ENCODE peak calls at places on chromosomes 7 and 10, in seven cellular contexts. G is adrenal gland, P is Panc1, M is mesendoderm, O is A549, I is tibial artery, Q is right cardiac atrium. K is an unnamed sample. For H3K4me1, the result is how much of the 10 kb centered on the place peaks cover.

GRCh38 chr7:158274404-158274811 is 313.2 kb downstream of the PTPRN2 start:
- DNase-seq in G (no peak), P (no peak), M (no peak), O (no peak), I (peak), Q (no peak), K (no peak)

GRCh38 chr7:23685770-23686169 is 5.8 kb downstream of the FAM221A start:
- DNase-seq in G (no peak), P (no peak), M (no peak), O (no peak), I (no peak), Q (no peak), K (no peak)

GRCh38 chr7:105003275-105003674 is 10.7 kb upstream of the KMT2E start:
- DNase-seq in G (no peak), P (no peak), M (no peak), O (no peak), I (peak), Q (no peak), K (no peak)

GRCh38 chr7:27167916-27168264 is 2.6 kb upstream of the HOXA9 start:
- DNase-seq in G (no peak), P (no peak), M (no peak), O (no peak), I (peak), Q (no peak), K (no peak)

GRCh38 chr10:52308251-52309031 is 5.6 kb upstream of the DKK1 start:
- DNase-seq in G (peak), P (peak), M (peak), O (peak), I (peak), Q (peak), K (peak)

GRCh38 chr7:124031919-124032318 is 948 bp downstream of the TMEM229A start:
- DNase-seq in G (no peak), P (no peak), M (peak), O (no peak), I (no peak), Q (no peak), K (no peak)

GRCh38 chr10:86708783-86709778 is 40.8 kb downstream of the LDB3 start:
- DNase-seq in G (no peak), P (no peak), M (no peak), O (no peak), I (no peak), Q (no peak), K (no peak)

GRCh38 chr10:123998197-123999141 is 94.9 kb downstream of the CHST15 start:
- DNase-seq in G (no peak), P (no peak), M (no peak), O (no peak), I (no peak), Q (no peak), K (no peak)

GRCh38 chr10:126013489-126014281 is 117.3 kb downstream of the FANK1 start:
- DNase-seq in G (no peak), P (peak), M (peak), O (peak), I (no peak), Q (no peak), K (no peak)

GRCh38 chr10:3395487-3395886 is 222.9 kb upstream of the PITRM1 start:
- DNase-seq in G (no peak), P (no peak), M (no peak), O (no peak), I (no peak), Q (no peak), K (no peak)

GRCh38 chr7:4882169-4882741 is 1.3 kb downstream of the RADIL start:
- DNase-seq in G (no peak), P (no peak), M (peak), O (no peak), I (peak), Q (peak), K (peak)

GRCh38 chr10:57964371-57964770 is 303.3 kb downstream of the IPMK start:
- DNase-seq in G (peak), P (no peak), M (no peak), O (no peak), I (no peak), Q (peak), K (no peak)

GRCh38 chr10:46020344-46020656 is 10.1 kb downstream of the NCOA4 start:
- DNase-seq in G (no peak), P (no peak), M (no peak), O (no peak), I (no peak), Q (no peak), K (no peak)

GRCh38 chr10:59991117-59991516 is 84.8 kb upstream of the CCDC6 start:
- DNase-seq in G (no peak), P (no peak), M (no peak), O (no peak), I (no peak), Q (no peak), K (no peak)

GRCh38 chr10:119755446-119755845 is 29.6 kb downstream of the INPP5F start:
- DNase-seq in G (no peak), P (no peak), M (no peak), O (no peak), I (no peak), Q (no peak), K (no peak)

GRCh38 chr7:151518781-151519044 is 982 bp downstream of the RHEB start:
- DNase-seq in G (no peak), P (no peak), M (peak), O (no peak), I (no peak), Q (no peak), K (peak)

GRCh38 chr7:139799586-139799985 is 21.8 kb upstream of the HIPK2 start:
- DNase-seq in G (no peak), P (no peak), M (no peak), O (no peak), I (no peak), Q (no peak), K (peak)

GRCh38 chr10:77036993-77037734 is 600.4 kb downstream of the KCNMA1 start:
- DNase-seq in G (no peak), P (peak), M (peak), O (no peak), I (no peak), Q (no peak), K (no peak)

GRCh38 chr10:82536668-82537067 is 661.7 kb downstream of the NRG3 start:
- DNase-seq in G (no peak), P (no peak), M (no peak), O (no peak), I (no peak), Q (no peak), K (no peak)

GRCh38 chr10:5283305-5284158 is 81.2 kb upstream of the UCN3 start:
- DNase-seq in G (peak), P (no peak), M (peak), O (peak), I (peak), Q (peak), K (peak)

GRCh38 chr10:99235872-99236626 is 397 bp upstream of the HPSE2 start:
- DNase-seq in G (no peak), P (no peak), M (peak), O (no peak), I (no peak), Q (no peak), K (no peak)

GRCh38 chr7:34133356-34133982 is 228.1 kb downstream of the BMPER start:
- DNase-seq in G (no peak), P (no peak), M (peak), O (peak), I (no peak), Q (no peak), K (no peak)

GRCh38 chr7:1668486-1668931 is 1.6 kb upstream of the ELFN1 start:
- DNase-seq in G (no peak), P (no peak), M (peak), O (peak), I (peak), Q (peak), K (no peak)

GRCh38 chr10:1572519-1573333 is 164.6 kb downstream of the ADARB2 start:
- DNase-seq in G (no peak), P (no peak), M (no peak), O (no peak), I (peak), Q (no peak), K (no peak)

GRCh38 chr7:83413831-83414230 is 235.1 kb downstream of the SEMA3E start:
- DNase-seq in G (no peak), P (no peak), M (no peak), O (no peak), I (no peak), Q (no peak), K (no peak)

GRCh38 chr10:117240730-117241529 is at the start of gene SLC18A2:
- DNase-seq in G (no peak), P (no peak), M (no peak), O (no peak), I (peak), Q (no peak), K (no peak)

GRCh38 chr7:2638224-2638991 is 6.6 kb downstream of the TTYH3 start:
- DNase-seq in G (peak), P (no peak), M (no peak), O (no peak), I (peak), Q (peak), K (no peak)

GRCh38 chr10:98423691-98424120 is 8.7 kb upstream of the PYROXD2 start:
- DNase-seq in G (no peak), P (no peak), M (peak), O (no peak), I (peak), Q (no peak), K (no peak)

GRCh38 chr7:157380416-157380815 is 43.6 kb downstream of the DNAJB6 start:
- DNase-seq in G (no peak), P (no peak), M (no peak), O (no peak), I (no peak), Q (no peak), K (no peak)

GRCh38 chr7:153934629-153935028 is 117.6 kb upstream of the DPP6 start:
- DNase-seq in G (no peak), P (no peak), M (no peak), O (no peak), I (no peak), Q (no peak), K (no peak)

GRCh38 chr10:121096617-121097431 is 245.7 kb downstream of the WDR11 start:
- DNase-seq in G (no peak), P (no peak), M (peak), O (no peak), I (no peak), Q (peak), K (peak)

GRCh38 chr10:97463363-97464132 is 17.6 kb downstream of the ZDHHC16 start:
- DNase-seq in G (peak), P (peak), M (peak), O (peak), I (no peak), Q (no peak), K (no peak)

GRCh38 chr7:114522081-114522480 is 107.5 kb downstream of the FOXP2 start:
- DNase-seq in G (no peak), P (no peak), M (no peak), O (no peak), I (no peak), Q (no peak), K (no peak)
- H3K4me1 ChIP-seq in G (under half), P (under half), M (under half), O (under half), I (under half), Q (under half), K (under half)

GRCh38 chr7:90761584-90761983 is 165.5 kb downstream of the CDK14 start:
- DNase-seq in G (no peak), P (no peak), M (no peak), O (no peak), I (no peak), Q (no peak), K (no peak)

GRCh38 chr7:90760892-90761291 is 164.8 kb downstream of the CDK14 start:
- DNase-seq in G (no peak), P (no peak), M (no peak), O (no peak), I (no peak), Q (no peak), K (no peak)

GRCh38 chr7:90759752-90760151 is 163.6 kb downstream of the CDK14 start:
- DNase-seq in G (no peak), P (no peak), M (no peak), O (no peak), I (no peak), Q (no peak), K (no peak)

GRCh38 chr7:90756366-90756765 is 160.2 kb downstream of the CDK14 start:
- DNase-seq in G (no peak), P (no peak), M (no peak), O (no peak), I (no peak), Q (no peak), K (no peak)

DNA sequence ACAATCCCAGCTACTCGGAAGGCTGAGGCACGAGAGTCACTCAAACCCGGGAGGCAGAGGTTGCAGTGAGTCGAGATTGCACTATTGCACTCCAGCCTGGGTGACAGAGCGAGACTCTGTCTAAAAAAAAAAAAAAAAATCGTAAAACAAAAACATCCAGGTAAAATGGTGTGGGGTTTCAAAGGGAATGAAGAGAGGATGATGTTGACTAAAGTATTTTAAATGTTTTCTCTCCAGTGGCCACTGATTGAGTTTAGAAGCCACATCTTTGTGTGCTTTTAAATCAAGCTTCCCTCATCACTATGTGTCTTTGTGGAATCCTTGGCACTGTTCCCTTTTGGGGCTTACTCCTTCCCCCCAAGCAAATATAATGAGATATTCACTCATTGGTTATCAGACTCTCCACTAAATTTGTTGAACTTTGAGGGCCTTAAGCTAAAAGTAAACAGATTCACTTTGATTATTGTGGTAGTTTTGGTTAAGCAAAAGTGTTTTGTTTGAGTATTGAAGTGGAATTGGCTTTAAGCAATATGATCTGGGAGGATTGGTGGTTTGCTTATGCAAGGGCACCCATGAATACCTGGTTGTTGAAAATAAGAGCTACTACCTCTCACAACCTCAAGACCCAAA is 162.9 kb downstream of the CDK14 start:
- DNase-seq in G (no peak), P (no peak), M (no peak), O (no peak), I (no peak), Q (no peak), K (no peak)
- H3K4me3 ChIP-seq in G (no peak), P (no peak), M (no peak), O (no peak), I (no peak), Q (no peak), K (no peak)

GRCh38 chr10:132538031-132538789 is 623 bp downstream of the INPP5A start:
- DNase-seq in G (peak), P (no peak), M (no peak), O (no peak), I (peak), Q (peak), K (no peak)

GRCh38 chr10:132538790-132539421 is 1.3 kb downstream of the INPP5A start:
- DNase-seq in G (no peak), P (no peak), M (no peak), O (no peak), I (peak), Q (peak), K (no peak)

GRCh38 chr10:132536241-132536963 is 1.2 kb upstream of the INPP5A start:
- DNase-seq in G (peak), P (no peak), M (no peak), O (no peak), I (peak), Q (peak), K (no peak)

GRCh38 chr10:132537713-132538020 is at the start of gene INPP5A:
- DNase-seq in G (no peak), P (no peak), M (no peak), O (no peak), I (no peak), Q (no peak), K (no peak)

DNA sequence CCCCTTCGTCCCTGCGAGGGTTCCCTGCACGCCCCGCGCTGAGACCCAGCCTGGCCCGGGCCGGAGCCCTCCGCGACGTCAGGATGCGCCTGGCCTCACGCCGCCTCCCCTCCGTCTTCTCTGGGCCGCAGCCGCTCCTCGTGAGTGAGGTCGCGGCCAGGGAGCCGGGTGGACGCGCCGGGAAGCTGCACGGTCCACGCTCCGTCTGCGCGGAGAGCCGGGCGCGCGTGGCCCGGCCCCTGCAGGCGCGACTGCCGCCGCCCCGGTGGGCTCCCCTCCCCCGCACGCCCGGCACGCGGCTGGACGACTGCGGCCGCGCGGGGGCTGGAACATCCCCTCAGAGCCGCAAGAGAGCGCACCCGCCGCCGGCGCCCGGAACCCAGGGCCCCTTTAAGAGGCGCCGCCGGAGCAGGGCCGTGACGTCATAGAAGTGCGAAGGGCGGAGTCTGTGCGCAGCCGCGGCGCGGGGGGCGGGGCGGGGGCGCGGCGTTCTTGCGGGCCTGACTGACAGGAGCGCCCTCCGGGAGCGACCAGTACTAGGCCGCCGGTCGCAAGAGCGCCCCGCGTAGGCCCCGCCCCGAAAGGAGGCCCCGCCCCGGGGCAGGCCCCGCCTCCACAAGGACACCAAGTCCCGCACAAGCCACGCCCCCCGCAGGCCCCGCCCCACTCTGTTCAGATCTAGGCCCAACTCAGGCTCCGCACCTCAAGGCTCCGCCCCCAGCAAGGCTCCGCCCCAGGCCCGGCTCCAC is 449 bp upstream of the INPP5A start:
- DNase-seq in G (peak), P (peak), M (peak), O (peak), I (peak), Q (peak), K (peak)
- H3K4me1 ChIP-seq in G (under half), P (half or more), M (under half), O (under half), I (half or more), Q (under half), K (under half)

DNA sequence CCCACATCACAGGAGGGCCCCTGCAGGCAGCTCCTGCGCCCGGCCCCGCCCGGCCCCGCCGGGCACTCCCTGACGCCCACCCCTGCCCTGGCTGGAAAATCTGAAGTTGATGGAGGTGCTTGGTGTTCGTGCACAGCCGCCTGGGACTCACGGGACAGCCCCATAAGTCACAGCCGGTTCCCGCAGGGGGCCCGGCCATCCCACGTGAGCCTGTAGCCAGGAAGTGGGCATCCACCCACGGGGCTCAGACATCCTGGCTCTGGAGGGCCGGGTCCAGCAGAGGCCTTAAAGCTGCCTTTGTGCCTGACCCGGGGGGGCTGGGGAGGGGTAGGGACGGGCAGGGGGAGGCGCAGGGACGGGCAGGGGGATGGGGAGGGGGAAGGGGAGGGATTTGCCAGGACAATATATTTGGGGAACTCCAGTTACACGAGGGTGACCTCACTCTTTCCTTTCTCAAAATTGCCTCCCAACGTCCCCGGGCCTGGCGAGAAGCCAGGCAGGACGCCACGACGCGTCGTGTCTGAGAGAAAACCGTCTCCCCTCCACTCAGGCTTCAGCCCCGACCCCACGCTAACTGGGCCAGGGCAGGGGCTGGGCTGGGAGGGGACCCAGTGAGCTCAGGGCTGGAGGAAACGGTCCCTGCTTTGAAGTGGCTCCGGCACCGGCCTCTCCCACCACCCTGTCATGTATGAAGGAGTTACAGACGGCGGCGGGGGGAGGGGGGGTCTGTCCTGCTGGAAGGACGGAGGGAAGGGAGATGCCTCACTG is 82.1 kb upstream of the PDGFA start:
- DNase-seq in G (no peak), P (no peak), M (no peak), O (no peak), I (peak), Q (peak), K (no peak)
- H3K4me3 ChIP-seq in G (no peak), P (no peak), M (no peak), O (no peak), I (peak), Q (no peak), K (peak)

GRCh38 chr10:110698782-110699201 is 54.7 kb downstream of the RBM20 start:
- DNase-seq in G (no peak), P (no peak), M (no peak), O (no peak), I (no peak), Q (no peak), K (no peak)

GRCh38 chr10:110699859-110700468 is 55.8 kb downstream of the RBM20 start:
- DNase-seq in G (no peak), P (no peak), M (peak), O (no peak), I (no peak), Q (no peak), K (no peak)

GRCh38 chr10:110698340-110698739 is 54.2 kb downstream of the RBM20 start:
- DNase-seq in G (no peak), P (no peak), M (no peak), O (no peak), I (no peak), Q (no peak), K (no peak)

GRCh38 chr10:110701618-110701971 is 57.5 kb downstream of the RBM20 start:
- DNase-seq in G (no peak), P (no peak), M (peak), O (no peak), I (no peak), Q (no peak), K (no peak)

GRCh38 chr10:110700947-110701617 is 56.9 kb downstream of the RBM20 start:
- DNase-seq in G (no peak), P (no peak), M (no peak), O (no peak), I (no peak), Q (no peak), K (no peak)
- H3K4me1 ChIP-seq in G (under half), P (under half), M (under half), O (under half), I (under half), Q (under half), K (under half)

GRCh38 chr7:138304071-138304320 is 156.1 kb upstream of the TRIM24 start:
- DNase-seq in G (no peak), P (no peak), M (peak), O (no peak), I (no peak), Q (no peak), K (no peak)

GRCh38 chr7:138307633-138308032 is 152.4 kb upstream of the TRIM24 start:
- DNase-seq in G (no peak), P (no peak), M (no peak), O (no peak), I (no peak), Q (no peak), K (no peak)

GRCh38 chr7:138303230-138304070 is 156.6 kb upstream of the TRIM24 start:
- DNase-seq in G (no peak), P (no peak), M (no peak), O (no peak), I (no peak), Q (no peak), K (no peak)

GRCh38 chr7:138309186-138309585 is 150.9 kb upstream of the TRIM24 start:
- DNase-seq in G (no peak), P (no peak), M (no peak), O (no peak), I (no peak), Q (no peak), K (no peak)

GRCh38 chr7:138308116-138308515 is 151.9 kb upstream of the TRIM24 start:
- DNase-seq in G (no peak), P (no peak), M (no peak), O (no peak), I (no peak), Q (no peak), K (no peak)
- H3K4me3 ChIP-seq in G (no peak), P (no peak), M (no peak), O (no peak), I (no peak), Q (no peak), K (no peak)